ENCODE peak calls at places on chromosomes 5 and 9, in six cellular contexts. C, V, U, L, O and K are unnamed samples.

GRCh38 chr5:132498152-132498551 is 7.6 kb upstream of the IRF1 start:
- DNase-seq in C (peak; percentile 83), V (no peak), U (peak; percentile 41), L (no peak), O (peak; percentile 61), K (no peak)

GRCh38 chr9:34993502-34994428 is 4.2 kb downstream of the DNAJB5 start:
- DNase-seq in C (peak; percentile 92), V (no peak), U (no peak), L (no peak), O (no peak), K (no peak)

GRCh38 chr5:159156426-159156835 is 52.9 kb downstream of the RNF145 start:
- DNase-seq in C (no peak), V (no peak), U (no peak), L (no peak), O (no peak), K (no peak)

GRCh38 chr9:121984726-121985402 is 108.2 kb downstream of the TTLL11 start:
- DNase-seq in C (no peak), V (no peak), U (peak; percentile 51), L (no peak), O (peak; percentile 85), K (no peak)

GRCh38 chr5:6710078-6710477 is 3.2 kb upstream of the TENT4A start:
- DNase-seq in C (no peak), V (no peak), U (no peak), L (no peak), O (no peak), K (no peak)

GRCh38 chr5:163434410-163434866 is 3.0 kb upstream of the CCNG1 start:
- DNase-seq in C (no peak), V (no peak), U (no peak), L (no peak), O (peak; percentile 57), K (no peak)

GRCh38 chr5:180811623-180812119 is 9.1 kb upstream of the MGAT1 start:
- DNase-seq in C (peak; percentile 66), V (no peak), U (no peak), L (no peak), O (no peak), K (no peak)

GRCh38 chr5:163915481-163915961 is 410.1 kb downstream of the MAT2B start:
- DNase-seq in C (no peak), V (no peak), U (no peak), L (no peak), O (peak; percentile 33), K (no peak)

GRCh38 chr9:92968081-92968480 is 20.8 kb downstream of the FGD3 start:
- DNase-seq in C (no peak), V (no peak), U (no peak), L (no peak), O (no peak), K (no peak)

GRCh38 chr9:36765077-36765390 is 192.3 kb downstream of the MELK start:
- DNase-seq in C (no peak), V (peak; percentile 38), U (no peak), L (no peak), O (no peak), K (no peak)

GRCh38 chr5:142012186-142012785 is 541 bp downstream of the GNPDA1 start:
- DNase-seq in C (peak; percentile 74), V (no peak), U (no peak), L (no peak), O (peak; percentile 64), K (no peak)

GRCh38 chr9:19939890-19940289 is 151.1 kb upstream of the SLC24A2 start:
- DNase-seq in C (no peak), V (no peak), U (no peak), L (no peak), O (no peak), K (no peak)

GRCh38 chr9:95845751-95846150 is 29.7 kb upstream of the ERCC6L2 start:
- DNase-seq in C (no peak), V (no peak), U (no peak), L (no peak), O (no peak), K (no peak)

GRCh38 chr5:31186672-31187267 is 6.7 kb upstream of the CDH6 start:
- DNase-seq in C (no peak), V (no peak), U (peak; percentile 35), L (no peak), O (peak; percentile 49), K (no peak)

GRCh38 chr9:37004424-37004935 is 29.6 kb downstream of the PAX5 start:
- DNase-seq in C (no peak), V (no peak), U (no peak), L (no peak), O (no peak), K (no peak)

GRCh38 chr9:15087031-15087417 is 176.8 kb upstream of the FREM1 start:
- DNase-seq in C (no peak), V (no peak), U (peak; percentile 45), L (no peak), O (no peak), K (no peak)

GRCh38 chr5:179195561-179196419 is 135.6 kb downstream of the ZNF354C start:
- DNase-seq in C (peak; percentile 54), V (no peak), U (no peak), L (no peak), O (no peak), K (no peak)

GRCh38 chr9:92718086-92719001 is 46.3 kb downstream of the BICD2 start:
- DNase-seq in C (no peak), V (no peak), U (no peak), L (no peak), O (no peak), K (no peak)

GRCh38 chr9:76314321-76314720 is 79.9 kb downstream of the RFK start:
- DNase-seq in C (no peak), V (no peak), U (no peak), L (no peak), O (no peak), K (no peak)

GRCh38 chr9:126365780-126366179 is 39.2 kb downstream of the MVB12B start:
- DNase-seq in C (no peak), V (no peak), U (no peak), L (no peak), O (no peak), K (no peak)

GRCh38 chr5:178385472-178385853 is 152.9 kb upstream of the PHYKPL start:
- DNase-seq in C (peak; percentile 28), V (no peak), U (no peak), L (no peak), O (no peak), K (no peak)

GRCh38 chr9:12230708-12231107 is 462.5 kb upstream of the TYRP1 start:
- DNase-seq in C (no peak), V (no peak), U (no peak), L (no peak), O (no peak), K (no peak)

GRCh38 chr5:179459771-179460170 is 90.6 kb upstream of the RUFY1 start:
- DNase-seq in C (no peak), V (no peak), U (no peak), L (no peak), O (no peak), K (no peak)

GRCh38 chr5:149886697-149887470 is 57.7 kb downstream of the PDE6A start:
- DNase-seq in C (no peak), V (no peak), U (no peak), L (no peak), O (no peak), K (no peak)

GRCh38 chr9:22893196-22893843 is 446.7 kb downstream of the DMRTA1 start:
- DNase-seq in C (no peak), V (no peak), U (no peak), L (no peak), O (no peak), K (no peak)

GRCh38 chr5:54261596-54261995 is 48.8 kb downstream of the ARL15 start:
- DNase-seq in C (no peak), V (no peak), U (no peak), L (no peak), O (no peak), K (no peak)

GRCh38 chr9:137611623-137612609 is 6.4 kb downstream of the ARRDC1 start:
- DNase-seq in C (no peak), V (no peak), U (peak; percentile 79), L (no peak), O (peak; percentile 96), K (no peak)

GRCh38 chr9:88534456-88535225 is at the start of gene NXNL2:
- DNase-seq in C (peak; percentile 91), V (peak; percentile 36), U (peak; percentile 49), L (no peak), O (peak; percentile 87), K (peak; percentile 59)

GRCh38 chr9:95270790-95271189 is 46.7 kb downstream of the FANCC start:
- DNase-seq in C (no peak), V (no peak), U (no peak), L (no peak), O (no peak), K (no peak)

GRCh38 chr9:104841601-104842106 is 77.7 kb downstream of the NIPSNAP3B start:
- DNase-seq in C (no peak), V (no peak), U (no peak), L (no peak), O (no peak), K (no peak)

GRCh38 chr9:110452227-110452801 is 114.7 kb upstream of the TXNDC8 start:
- DNase-seq in C (no peak), V (no peak), U (no peak), L (no peak), O (peak; percentile 31), K (no peak)

GRCh38 chr9:34559616-34560546 is 29.6 kb downstream of the CNTFR start:
- DNase-seq in C (no peak), V (no peak), U (peak; percentile 6), L (no peak), O (peak; percentile 55), K (no peak)

GRCh38 chr5:179791881-179792611 is 1.7 kb upstream of the LTC4S start:
- DNase-seq in C (peak; percentile 73), V (no peak), U (no peak), L (no peak), O (no peak), K (no peak)

GRCh38 chr5:133925866-133926488 is 42.4 kb downstream of the C5orf15 start:
- DNase-seq in C (no peak), V (no peak), U (no peak), L (no peak), O (peak; percentile 83), K (no peak)

GRCh38 chr5:181114284-181114843 is 16.6 kb downstream of the OR2V1 start:
- DNase-seq in C (no peak), V (no peak), U (no peak), L (no peak), O (no peak), K (no peak)

GRCh38 chr9:94289691-94290090 is 30.6 kb downstream of the ZNF169 start:
- DNase-seq in C (no peak), V (no peak), U (no peak), L (no peak), O (no peak), K (no peak)